ENCODE peak calls at places on chromosomes 4 and X, in eight cellular contexts. Y is Panc1, W is neuronal stem cell, S is upper lobe of right lung, Z is gastrocnemius medialis, A is tibial artery, E is GM23248, Q is MM.1S. O is an unnamed sample.

GRCh38 chr4:113474017-113474416 is 287.5 kb downstream of the CAMK2D start:
- DNase-seq in Y (no peak), W (no peak), S (no peak), Z (no peak), A (no peak), E (peak; percentile 97), Q (no peak), O (no peak)

GRCh38 chrX:41827886-41828285 is 95.5 kb downstream of the CASK start:
- DNase-seq in Y (no peak), W (no peak), S (no peak), Z (no peak), A (no peak), E (peak; percentile 6), Q (no peak), O (peak; percentile 26)

GRCh38 chr4:181046809-181047208 is 1196.4 kb upstream of the TENM3 start:
- DNase-seq in Y (no peak), W (no peak), S (no peak), Z (no peak), A (no peak), E (no peak), Q (no peak), O (no peak)

GRCh38 chrX:37599735-37600134 is 28.3 kb downstream of the LANCL3 start:
- DNase-seq in Y (no peak), W (no peak), S (no peak), Z (no peak), A (no peak), E (no peak), Q (peak; percentile 24), O (no peak)

GRCh38 chr4:105715692-105716278 is 7.2 kb downstream of the GSTCD start:
- DNase-seq in Y (no peak), W (no peak), S (no peak), Z (no peak), A (no peak), E (peak; percentile 67), Q (peak; percentile 41), O (peak; percentile 74)

GRCh38 chr4:6252051-6252450 is 17.6 kb upstream of the WFS1 start:
- DNase-seq in Y (no peak), W (no peak), S (no peak), Z (no peak), A (no peak), E (no peak), Q (no peak), O (no peak)

GRCh38 chr4:560731-561211 is 15.3 kb downstream of the TMEM271 start:
- DNase-seq in Y (no peak), W (no peak), S (no peak), Z (no peak), A (no peak), E (no peak), Q (no peak), O (no peak)

GRCh38 chrX:153885968-153886903 is at the start of gene L1CAM:
- DNase-seq in Y (no peak), W (no peak), S (no peak), Z (no peak), A (no peak), E (peak; percentile 21), Q (no peak), O (no peak)

GRCh38 chr4:138242076-138242829 is at the start of gene SLC7A11:
- DNase-seq in Y (peak; percentile 85), W (peak; percentile 78), S (no peak), Z (no peak), A (peak; percentile 28), E (peak; percentile 98), Q (peak; percentile 98), O (peak; percentile 98)

GRCh38 chrX:5644786-5645185 is 583.9 kb downstream of the NLGN4X start:
- DNase-seq in Y (no peak), W (no peak), S (no peak), Z (no peak), A (no peak), E (no peak), Q (peak; percentile 70), O (no peak)

GRCh38 chr4:101277661-101278060 is 69.7 kb downstream of the PPP3CA start:
- DNase-seq in Y (no peak), W (no peak), S (no peak), Z (no peak), A (no peak), E (peak; percentile 82), Q (no peak), O (no peak)

GRCh38 chrX:13607996-13608365 is 38.6 kb downstream of the EGFL6 start:
- DNase-seq in Y (no peak), W (no peak), S (no peak), Z (no peak), A (no peak), E (no peak), Q (no peak), O (no peak)
- H3K4me1 ChIP-seq in Y (no peaks in the 10 kb centered on the region), W (peaks cover 4% of the 10 kb centered on the region), S (no peaks in the 10 kb centered on the region), Z (no peaks in the 10 kb centered on the region), A (no peaks in the 10 kb centered on the region), E (no peaks in the 10 kb centered on the region), Q (no peaks in the 10 kb centered on the region), O (no peaks in the 10 kb centered on the region)

GRCh38 chr4:11821774-11822430 is 393.2 kb upstream of the HS3ST1 start:
- DNase-seq in Y (no peak), W (peak; percentile 21), S (no peak), Z (no peak), A (no peak), E (no peak), Q (no peak), O (no peak)
- H3K27ac ChIP-seq in Y (no peak overlapping the region), W (peak overlapping the region; percentile 67), S (no peak overlapping the region), Z (no peak overlapping the region), A (no peak overlapping the region), E (no peak overlapping the region), Q (no peak overlapping the region), O (no peak overlapping the region)

DNA sequence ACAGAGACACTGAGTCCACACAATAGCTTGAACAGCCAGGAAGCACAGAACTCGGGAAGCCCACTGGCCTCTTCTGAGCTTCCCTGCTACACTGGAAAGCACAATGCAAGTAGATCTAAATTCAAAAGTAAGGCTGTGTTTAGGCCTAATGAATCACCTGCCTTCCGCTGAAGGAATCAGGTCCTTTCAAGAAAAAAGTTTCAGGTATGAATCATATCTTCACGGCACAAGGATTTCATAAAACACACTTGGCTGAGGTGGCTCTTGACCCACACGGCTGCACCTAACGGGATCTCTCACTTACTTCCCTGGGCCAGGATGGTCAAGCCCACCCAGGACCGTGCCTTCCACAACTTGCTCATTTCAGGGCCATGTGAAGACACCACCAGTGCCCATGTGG is 59.3 kb downstream of the IRF2 start:
- DNase-seq in Y (no peak), W (no peak), S (no peak), Z (no peak), A (no peak), E (no peak), Q (no peak), O (no peak)
- H3K4me1 ChIP-seq in Y (peaks cover 12% of the 10 kb centered on the region), W (no peaks in the 10 kb centered on the region), S (peaks cover 34% of the 10 kb centered on the region), Z (peaks cover 37% of the 10 kb centered on the region), A (peaks cover 5% of the 10 kb centered on the region), E (peaks cover 21% of the 10 kb centered on the region), Q (peaks cover 40% of the 10 kb centered on the region), O (peaks cover 11% of the 10 kb centered on the region)

GRCh38 chrX:39425124-39425806 is 624.0 kb downstream of the MID1IP1 start:
- DNase-seq in Y (no peak), W (no peak), S (no peak), Z (no peak), A (no peak), E (no peak), Q (no peak), O (no peak)
- H3K27ac ChIP-seq in Y (no peak overlapping the region), W (no peak overlapping the region), S (no peak overlapping the region), Z (no peak overlapping the region), A (no peak overlapping the region), E (no peak overlapping the region), Q (no peak overlapping the region), O (no peak overlapping the region)

GRCh38 chr4:78567502-78568075 is 16.0 kb downstream of the ANXA3 start:
- DNase-seq in Y (no peak), W (no peak), S (no peak), Z (no peak), A (no peak), E (no peak), Q (no peak), O (no peak)
- H3K4me1 ChIP-seq in Y (no peaks in the 10 kb centered on the region), W (peaks cover 4% of the 10 kb centered on the region), S (peaks cover 17% of the 10 kb centered on the region), Z (no peaks in the 10 kb centered on the region), A (peaks cover 15% of the 10 kb centered on the region), E (peaks cover 63% of the 10 kb centered on the region), Q (peaks cover 13% of the 10 kb centered on the region), O (no peaks in the 10 kb centered on the region)

DNA sequence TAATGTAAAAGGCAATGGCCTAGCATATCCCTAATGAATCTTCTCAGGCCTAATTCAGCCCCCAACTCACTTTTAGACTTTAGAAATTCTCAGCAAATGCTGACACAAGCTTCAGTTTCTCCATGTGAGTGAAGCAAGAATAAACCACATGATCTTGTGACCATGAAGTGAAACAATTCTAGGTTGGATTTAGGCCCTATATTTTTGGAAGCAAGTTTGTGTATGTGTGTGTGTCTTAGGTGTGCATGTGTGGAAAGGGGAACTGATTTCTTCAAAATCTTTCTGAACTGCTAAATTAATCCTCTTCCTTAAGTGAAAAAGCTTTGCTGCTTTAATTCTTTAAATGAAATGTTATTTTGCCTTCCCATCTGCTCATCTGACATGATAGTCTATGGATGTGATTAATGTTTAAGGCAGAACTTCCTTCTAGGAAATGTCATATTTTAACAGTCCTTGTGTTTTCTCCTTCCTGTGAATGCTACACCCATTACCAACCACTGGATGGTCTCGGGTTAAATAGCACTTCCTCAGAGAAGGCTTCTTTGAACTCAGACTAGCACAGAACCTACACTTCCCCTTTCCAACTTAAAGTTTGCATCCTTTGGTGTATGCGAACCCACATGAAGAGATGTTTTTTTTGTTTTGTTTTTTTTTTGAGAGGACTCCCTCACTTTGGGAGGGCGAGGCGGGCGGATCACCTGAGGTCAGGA is 1.2 kb upstream of the TMEM144 start:
- DNase-seq in Y (no peak), W (no peak), S (no peak), Z (no peak), A (no peak), E (no peak), Q (peak; percentile 46), O (peak; percentile 21)
- H3K27ac ChIP-seq in Y (no peak overlapping the region), W (no peak overlapping the region), S (peak overlapping the region; percentile 81), Z (peak overlapping the region; percentile 91), A (peak overlapping the region; percentile 95), E (no peak overlapping the region), Q (peak overlapping the region; percentile 86), O (no peak overlapping the region)

GRCh38 chrX:79081895-79082512 is 62.5 kb upstream of the GPR174 start:
- DNase-seq in Y (peak; percentile 10), W (peak; percentile 14), S (no peak), Z (no peak), A (no peak), E (peak; percentile 28), Q (peak; percentile 50), O (peak; percentile 86)

GRCh38 chrX:79079477-79079876 is 65.0 kb upstream of the GPR174 start:
- DNase-seq in Y (no peak), W (no peak), S (no peak), Z (no peak), A (no peak), E (no peak), Q (no peak), O (no peak)

GRCh38 chrX:79082886-79083285 is 61.6 kb upstream of the GPR174 start:
- DNase-seq in Y (no peak), W (no peak), S (no peak), Z (no peak), A (no peak), E (no peak), Q (no peak), O (no peak)

GRCh38 chrX:79080131-79080530 is 64.4 kb upstream of the GPR174 start:
- DNase-seq in Y (no peak), W (no peak), S (no peak), Z (no peak), A (no peak), E (peak; percentile 14), Q (no peak), O (no peak)

GRCh38 chrX:79078114-79078513 is 66.4 kb upstream of the GPR174 start:
- DNase-seq in Y (no peak), W (no peak), S (no peak), Z (no peak), A (no peak), E (no peak), Q (no peak), O (no peak)
- H3K4me1 ChIP-seq in Y (no peaks in the 10 kb centered on the region), W (no peaks in the 10 kb centered on the region), S (no peaks in the 10 kb centered on the region), Z (no peaks in the 10 kb centered on the region), A (no peaks in the 10 kb centered on the region), E (no peaks in the 10 kb centered on the region), Q (no peaks in the 10 kb centered on the region), O (peaks cover 22% of the 10 kb centered on the region)

O was measured in A673.